ENCODE peak calls at places on chromosome 14, in four cellular contexts. T is choroid plexus epithelial cell, E is neural crest cell, O is Caco-2. N is an unnamed sample.

GRCh38 chr14:56181666-56182065 is 63.5 kb downstream of the PELI2 start:
- DNase-seq in T (no peak), E (no peak), O (no peak), N (peak)

GRCh38 chr14:32808574-32809098 is 130.0 kb upstream of the NPAS3 start:
- DNase-seq in T (peak), O (no peak), E (no peak), N (peak)

GRCh38 chr14:104551851-104552737 is 27.5 kb upstream of the C14orf180 start:
- DNase-seq in O (peak), E (no peak), T (no peak), N (no peak)

GRCh38 chr14:47040490-47040889 is 388.9 kb upstream of the RPL10L start:
- DNase-seq in E (no peak), O (no peak), T (peak), N (peak)

GRCh38 chr14:75542585-75543091 is 20.4 kb downstream of the BATF start:
- DNase-seq in E (no peak), T (peak), O (no peak), N (no peak)

GRCh38 chr14:80213602-80214001 is 2.3 kb upstream of the DIO2 start:
- DNase-seq in E (no peak), T (peak), O (peak), N (peak)

GRCh38 chr14:49505026-49505766 is 81.0 kb downstream of the RPS29 start:
- DNase-seq in E (no peak), T (peak), O (peak), N (no peak)

GRCh38 chr14:83007641-83008237 is 1474.1 kb upstream of the SEL1L start:
- DNase-seq in O (no peak), E (no peak), T (no peak), N (no peak)

GRCh38 chr14:100893228-100893601 is 10.3 kb downstream of the RTL1 start:
- DNase-seq in T (no peak), O (no peak), E (no peak), N (no peak)

GRCh38 chr14:33254876-33255275 is 316.2 kb downstream of the NPAS3 start:
- DNase-seq in O (no peak), E (no peak), T (no peak), N (no peak)

GRCh38 chr14:50762001-50762930 is 68.7 kb downstream of the NIN start:
- DNase-seq in T (peak), E (no peak), O (no peak), N (peak)

GRCh38 chr14:104972301-104973211 is 5.6 kb downstream of the AHNAK2 start:
- DNase-seq in O (peak), E (no peak), T (no peak), N (peak)

GRCh38 chr14:26820101-26820500 is 222.3 kb upstream of the NOVA1 start:
- DNase-seq in T (peak), E (no peak), O (no peak), N (no peak)

GRCh38 chr14:67392728-67393314 is 19.1 kb downstream of the PLEK2 start:
- DNase-seq in E (no peak), O (no peak), T (no peak), N (no peak)

GRCh38 chr14:67391266-67391665 is 20.7 kb downstream of the PLEK2 start:
- DNase-seq in T (no peak), E (no peak), O (no peak), N (no peak)

GRCh38 chr14:67392123-67392522 is 19.8 kb downstream of the PLEK2 start:
- DNase-seq in E (no peak), T (no peak), O (no peak), N (no peak)

GRCh38 chr14:67389261-67389660 is 22.7 kb downstream of the PLEK2 start:
- DNase-seq in T (no peak), E (no peak), O (no peak), N (no peak)

GRCh38 chr14:67390135-67390534 is 21.8 kb downstream of the PLEK2 start:
- DNase-seq in O (no peak), T (no peak), E (no peak), N (no peak)
- TF ChIP-seq CTCF in O (no peak), T (no peak), E (no peak), N (no peak)

GRCh38 chr14:76872796-76873432 is 46.7 kb downstream of the LRRC74A start:
- DNase-seq in O (peak), T (peak), E (peak), N (peak)

GRCh38 chr14:76867536-76868452 is 41.6 kb downstream of the LRRC74A start:
- DNase-seq in T (no peak), O (no peak), E (no peak), N (no peak)

GRCh38 chr14:76866469-76866868 is 40.3 kb downstream of the LRRC74A start:
- DNase-seq in O (no peak), E (no peak), T (no peak), N (no peak)

GRCh38 chr14:76868453-76869170 is 42.4 kb downstream of the LRRC74A start:
- DNase-seq in T (no peak), E (no peak), O (no peak), N (no peak)

GRCh38 chr14:76870146-76870545 is 43.9 kb downstream of the LRRC74A start:
- DNase-seq in E (no peak), T (no peak), O (peak), N (peak)
- TF ChIP-seq CTCF in E (peak), T (peak), O (peak), N (no peak)

GRCh38 chr14:99467338-99468075 is 13.2 kb downstream of the SETD3 start:
- DNase-seq in E (no peak), O (no peak), T (no peak), N (no peak)
- TF ChIP-seq CTCF in E (no peak), O (no peak), T (no peak), N (no peak)

DNA sequence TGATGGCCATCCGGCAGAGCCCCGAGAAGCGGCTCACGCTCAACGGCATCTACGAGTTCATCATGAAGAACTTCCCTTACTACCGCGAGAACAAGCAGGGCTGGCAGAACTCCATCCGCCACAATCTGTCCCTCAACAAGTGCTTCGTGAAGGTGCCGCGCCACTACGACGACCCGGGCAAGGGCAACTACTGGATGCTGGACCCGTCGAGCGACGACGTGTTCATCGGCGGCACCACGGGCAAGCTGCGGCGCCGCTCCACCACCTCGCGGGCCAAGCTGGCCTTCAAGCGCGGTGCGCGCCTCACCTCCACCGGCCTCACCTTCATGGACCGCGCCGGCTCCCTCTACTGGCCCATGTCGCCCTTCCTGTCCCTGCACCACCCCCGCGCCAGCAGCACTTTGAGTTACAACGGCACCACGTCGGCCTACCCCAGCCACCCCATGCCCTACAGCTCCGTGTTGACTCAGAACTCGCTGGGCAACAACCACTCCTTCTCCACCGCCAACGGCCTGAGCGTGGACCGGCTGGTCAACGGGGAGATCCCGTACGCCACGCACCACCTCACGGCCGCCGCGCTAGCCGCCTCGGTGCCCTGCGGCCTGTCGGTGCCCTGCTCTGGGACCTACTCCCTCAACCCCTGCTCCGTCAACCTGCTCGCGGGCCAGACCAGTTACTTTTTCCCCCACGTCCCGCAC is 1.4 kb downstream of the FOXG1 start:
- DNase-seq in T (no peak), O (no peak), E (no peak), N (no peak)
- TF ChIP-seq CTCF in T (no peak), O (no peak), E (no peak), N (no peak)

DNA sequence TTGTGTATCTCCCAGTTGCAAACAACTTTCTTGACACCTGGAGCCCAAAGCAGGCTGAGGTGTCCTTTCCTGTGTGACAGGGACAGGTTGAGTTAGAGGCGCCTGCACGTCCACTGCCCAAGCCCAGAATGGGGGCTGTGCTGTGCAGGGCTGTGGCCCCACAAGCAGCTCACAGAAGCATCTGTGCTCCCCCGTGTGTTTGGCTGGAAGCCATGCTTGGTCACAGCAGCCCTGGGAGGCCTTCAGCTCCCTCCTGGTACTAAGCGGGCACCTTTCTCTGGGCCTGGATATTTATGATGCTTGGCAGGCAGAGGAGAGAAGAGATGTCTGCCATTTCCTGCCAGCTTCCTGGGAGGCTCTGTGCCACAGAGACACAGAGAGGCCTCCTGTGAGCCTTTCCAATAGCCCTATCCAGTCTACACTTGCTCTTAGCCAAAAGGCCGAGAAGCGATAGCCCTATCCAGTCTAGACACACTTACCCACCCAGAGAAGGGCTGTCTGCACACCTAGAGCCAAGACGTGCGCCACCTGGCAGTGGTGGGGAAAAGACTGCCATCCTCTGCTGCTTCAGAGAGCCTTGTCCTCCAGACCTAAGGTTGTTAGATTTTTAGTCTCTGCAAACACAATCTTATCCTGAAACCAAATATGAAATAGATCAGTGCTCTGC is 117.4 kb downstream of the GCH1 start:
- DNase-seq in E (no peak), O (peak), T (no peak), N (no peak)
- TF ChIP-seq CTCF in E (no peak), O (no peak), T (no peak), N (no peak)